ENCODE peak calls at places on chromosomes 13 and 19, in eight cellular contexts. Z, W, F, L, P, O, B and K are unnamed samples.

GRCh38 chr13:38662362-38662761 is 24.5 kb upstream of the FREM2 start:
- DNase-seq in Z (no peak), W (no peak), F (no peak), L (no peak), P (no peak), O (no peak), B (no peak), K (no peak)

GRCh38 chr19:17872251-17873001 is 681 bp downstream of the SLC5A5 start:
- DNase-seq in Z (no peak), W (no peak), F (no peak), L (no peak), P (no peak), O (no peak), B (no peak), K (no peak)

GRCh38 chr19:28619842-28620429 is 593.0 kb downstream of the UQCRFS1 start:
- DNase-seq in Z (no peak), W (no peak), F (no peak), L (no peak), P (no peak), O (no peak), B (no peak), K (no peak)

GRCh38 chr19:16330368-16330801 is 5.8 kb downstream of the KLF2 start:
- DNase-seq in Z (no peak), W (peak), F (no peak), L (peak), P (no peak), O (peak), B (peak), K (peak)

GRCh38 chr19:50477751-50478515 is 1.3 kb upstream of the GARIN5A start:
- DNase-seq in Z (no peak), W (no peak), F (no peak), L (no peak), P (no peak), O (no peak), B (no peak), K (no peak)

GRCh38 chr13:24693862-24694471 is 13.8 kb downstream of the ATP12A start:
- DNase-seq in Z (no peak), W (no peak), F (peak), L (no peak), P (peak), O (no peak), B (peak), K (no peak)

GRCh38 chr13:25910243-25910642 is 141.6 kb downstream of the SHISA2 start:
- DNase-seq in Z (no peak), W (no peak), F (no peak), L (no peak), P (no peak), O (no peak), B (no peak), K (no peak)

GRCh38 chr13:30711375-30711774 is 24.0 kb upstream of the ALOX5AP start:
- DNase-seq in Z (no peak), W (no peak), F (no peak), L (no peak), P (no peak), O (no peak), B (no peak), K (no peak)

GRCh38 chr19:875265-875879 is 15.9 kb downstream of the CFD start:
- DNase-seq in Z (no peak), W (no peak), F (no peak), L (no peak), P (no peak), O (no peak), B (no peak), K (no peak)

GRCh38 chr19:50427997-50428425 is 4.7 kb upstream of the MYBPC2 start:
- DNase-seq in Z (peak), W (no peak), F (no peak), L (no peak), P (peak), O (peak), B (peak), K (peak)

GRCh38 chr13:113040597-113041292 is 64.8 kb upstream of the F7 start:
- DNase-seq in Z (no peak), W (no peak), F (no peak), L (no peak), P (no peak), O (no peak), B (no peak), K (no peak)

GRCh38 chr19:39845621-39846175 is 481 bp downstream of the FBL start:
- DNase-seq in Z (no peak), W (no peak), F (peak), L (no peak), P (no peak), O (no peak), B (peak), K (no peak)

GRCh38 chr19:17794731-17795494 is at the start of gene B3GNT3:
- DNase-seq in Z (no peak), W (no peak), F (no peak), L (no peak), P (no peak), O (peak), B (peak), K (no peak)

GRCh38 chr13:53206455-53206854 is 177.8 kb downstream of the OLFM4 start:
- DNase-seq in Z (no peak), W (no peak), F (peak), L (no peak), P (no peak), O (no peak), B (peak), K (no peak)

GRCh38 chr13:51783432-51784094 is 20.4 kb downstream of the DHRS12 start:
- DNase-seq in Z (no peak), W (no peak), F (no peak), L (no peak), P (no peak), O (no peak), B (no peak), K (no peak)

GRCh38 chr13:51780099-51780498 is 23.9 kb downstream of the DHRS12 start:
- DNase-seq in Z (no peak), W (no peak), F (no peak), L (no peak), P (no peak), O (no peak), B (no peak), K (no peak)

GRCh38 chr13:51782026-51782710 is 21.8 kb downstream of the DHRS12 start:
- DNase-seq in Z (no peak), W (no peak), F (no peak), L (no peak), P (no peak), O (no peak), B (no peak), K (no peak)

GRCh38 chr13:51784097-51784496 is 19.9 kb downstream of the DHRS12 start:
- DNase-seq in Z (no peak), W (no peak), F (no peak), L (no peak), P (no peak), O (no peak), B (no peak), K (no peak)

DNA sequence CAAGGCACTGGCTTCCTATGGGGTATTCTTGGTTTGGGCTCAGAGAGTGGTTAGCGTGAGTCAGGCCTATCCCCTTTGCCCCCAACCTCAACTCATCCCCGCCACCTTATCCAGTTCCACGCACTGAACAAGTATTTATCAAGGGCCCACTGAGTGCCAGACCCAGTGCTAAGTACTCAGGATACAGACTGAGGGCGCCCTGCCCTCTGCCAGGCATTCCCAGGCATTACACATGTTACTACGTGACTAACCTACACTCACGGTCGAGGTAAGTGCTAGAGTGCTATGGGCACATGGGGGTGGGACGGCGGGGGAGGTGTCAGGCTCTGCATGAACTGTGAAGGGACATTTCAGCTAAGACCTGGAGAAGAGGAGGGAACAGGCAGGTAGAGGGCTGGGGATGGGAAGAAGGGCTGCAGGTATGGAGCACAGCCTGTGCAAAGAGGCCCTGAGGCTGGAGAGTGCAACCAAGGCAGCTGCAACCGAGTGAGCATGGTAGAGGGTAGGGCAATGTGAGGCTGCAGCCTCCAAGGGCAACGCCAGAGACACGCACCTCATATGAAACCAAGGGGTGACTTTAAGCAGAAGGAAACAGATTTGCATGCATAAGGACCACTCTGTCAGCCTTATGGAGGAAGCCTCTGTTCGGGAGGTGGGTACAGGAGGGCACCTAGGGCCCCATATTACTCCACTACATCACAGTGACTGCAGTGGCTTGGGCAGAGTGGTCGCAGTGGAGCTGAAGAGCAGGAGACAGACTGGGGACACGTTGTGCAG is 22.5 kb downstream of the DHRS12 start:
- DNase-seq in Z (no peak), W (no peak), F (peak), L (no peak), P (no peak), O (no peak), B (peak), K (no peak)
- TF ChIP-seq CTCF in Z (peak), W (no peak), F (peak), L (no peak), P (no peak), O (no peak), B (no peak), K (no peak)

GRCh38 chr19:11130824-11131455 is 24.6 kb downstream of the SPC24 start:
- DNase-seq in Z (no peak), W (peak), F (peak), L (peak), P (peak), O (peak), B (peak), K (peak)
- TF ChIP-seq CTCF in Z (peak), W (peak), F (peak), L (peak), P (peak), O (peak), B (peak), K (peak)

GRCh38 chr19:46571495-46571894 is 29.6 kb upstream of the CALM3 start:
- DNase-seq in Z (no peak), W (no peak), F (peak), L (no peak), P (no peak), O (no peak), B (peak), K (no peak)
- TF ChIP-seq CTCF in Z (peak), W (no peak), F (no peak), L (no peak), P (no peak), O (no peak), B (peak), K (no peak)

GRCh38 chr19:55058781-55059610 is 4.0 kb downstream of the RDH13 start:
- DNase-seq in Z (no peak), W (no peak), F (no peak), L (no peak), P (no peak), O (no peak), B (no peak), K (no peak)
- TF ChIP-seq CTCF in Z (no peak), W (no peak), F (no peak), L (no peak), P (no peak), O (no peak), B (no peak), K (no peak)

DNA sequence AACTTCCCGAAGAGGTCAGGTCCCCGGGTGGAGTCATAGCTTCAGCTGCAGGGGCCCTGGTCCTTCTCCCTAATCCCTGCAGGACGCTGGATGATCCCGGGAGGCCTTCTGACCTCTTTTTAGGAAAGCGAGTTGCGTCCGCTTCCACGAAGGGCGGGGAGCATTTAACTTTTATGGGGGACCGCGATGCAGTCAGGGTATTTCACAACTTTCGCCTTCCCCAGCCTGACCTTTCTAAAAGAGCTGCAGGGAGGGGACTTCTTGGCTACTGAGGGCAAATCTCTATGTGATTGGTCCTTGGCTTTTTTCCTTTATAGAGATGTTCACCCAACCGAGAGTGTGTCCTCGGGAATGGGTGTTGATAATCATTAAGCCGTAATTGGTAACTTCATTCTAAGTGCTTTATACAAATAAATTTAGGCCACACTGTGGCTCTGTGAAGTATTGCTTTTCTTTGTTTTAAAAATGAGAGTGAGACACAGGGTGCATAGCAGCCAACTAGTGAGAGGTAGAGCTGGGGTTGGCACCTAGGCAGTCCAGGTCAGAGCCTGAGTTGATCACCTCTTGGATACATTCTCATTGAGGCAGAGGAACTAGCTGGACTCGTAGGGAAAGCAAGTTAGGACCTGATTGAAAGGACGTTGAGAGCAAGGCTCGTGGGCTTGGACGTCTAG is 841 bp downstream of the ZNF230 start:
- DNase-seq in Z (no peak), W (no peak), F (no peak), L (no peak), P (no peak), O (peak), B (peak), K (no peak)
- TF ChIP-seq CTCF in Z (no peak), W (no peak), F (no peak), L (no peak), P (no peak), O (no peak), B (no peak), K (peak)

DNA sequence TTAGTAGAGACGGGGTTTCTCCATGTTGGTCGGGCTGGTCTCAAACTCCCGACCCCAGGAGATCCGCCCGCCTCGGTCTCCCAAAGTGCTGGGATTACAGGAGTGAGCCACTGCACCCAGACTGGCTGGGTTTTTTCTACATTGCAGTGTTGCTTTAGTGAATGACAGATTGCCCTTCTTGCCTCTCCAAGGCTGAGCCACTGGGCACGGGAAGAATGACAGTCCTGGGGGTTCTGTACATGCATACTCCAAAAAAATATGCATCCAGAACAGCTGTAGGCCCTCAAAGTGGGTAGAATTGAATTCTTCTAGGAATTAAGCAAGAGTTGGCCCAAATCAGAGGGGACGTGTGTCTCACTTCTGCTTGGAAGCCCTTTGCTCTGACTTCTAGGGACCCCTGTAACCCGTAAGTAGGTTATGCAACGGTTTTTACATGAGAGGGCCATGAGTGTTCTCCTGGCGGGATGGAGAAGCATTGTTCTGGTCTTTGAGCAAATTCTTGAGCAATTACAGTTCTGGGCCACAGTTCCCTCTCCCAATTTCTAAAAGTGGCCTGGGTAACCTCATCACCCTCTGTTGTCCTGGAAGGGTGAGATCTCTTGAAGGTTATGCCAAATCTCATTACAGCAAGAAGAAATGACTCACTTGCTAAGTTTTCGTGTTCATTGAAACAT is 3.6 kb downstream of the ACTN4 start:
- DNase-seq in Z (no peak), W (no peak), F (no peak), L (no peak), P (peak), O (no peak), B (peak), K (no peak)
- TF ChIP-seq CTCF in Z (no peak), W (peak), F (no peak), L (no peak), P (peak), O (no peak), B (no peak), K (no peak)

GRCh38 chr19:33064117-33064777 is 441 bp downstream of the RHPN2 start:
- DNase-seq in Z (no peak), W (no peak), F (peak), L (no peak), P (no peak), O (peak), B (peak), K (no peak)
- TF ChIP-seq CTCF in Z (no peak), W (no peak), F (peak), L (no peak), P (no peak), O (no peak), B (no peak), K (no peak)

DNA sequence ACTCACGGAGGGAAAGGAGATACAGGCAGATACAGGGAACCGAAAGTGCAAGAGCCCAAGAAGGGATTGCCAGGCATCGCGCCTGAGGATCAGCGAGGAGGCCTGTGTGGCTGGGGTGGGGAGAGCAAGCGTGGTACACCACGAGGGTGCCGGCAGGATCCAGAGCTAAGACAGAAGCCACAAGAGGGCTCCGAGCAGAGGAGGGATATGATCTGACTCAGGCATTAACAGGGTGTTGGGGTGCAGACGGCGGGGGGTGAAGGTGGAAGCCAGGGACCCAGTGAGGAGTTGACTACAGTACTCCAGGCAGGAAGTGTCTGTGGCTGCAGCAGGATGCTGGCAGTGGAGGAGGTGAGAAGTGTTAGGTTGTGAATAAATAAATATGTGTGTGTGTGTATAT is 5.4 kb upstream of the PPP1R37 start:
- DNase-seq in Z (no peak), W (no peak), F (no peak), L (no peak), P (no peak), O (no peak), B (no peak), K (no peak)
- TF ChIP-seq CTCF in Z (no peak), W (no peak), F (no peak), L (no peak), P (no peak), O (no peak), B (no peak), K (no peak)